ENCODE peak calls at places on chromosomes 6 and 20, in four cellular contexts. D, H, O and U are unnamed samples.

GRCh38 chr20:9363673-9364072 is 150.7 kb upstream of the LAMP5 start:
- DNase-seq in D (no peak), H (no peak), O (no peak), U (no peak)

GRCh38 chr20:62743777-62744317 is 35.2 kb downstream of the NTSR1 start:
- DNase-seq in D (peak; percentile 5), H (no peak), O (peak; percentile 9), U (peak; percentile 24)

GRCh38 chr6:142013286-142013685 is 119.4 kb upstream of the GJE1 start:
- DNase-seq in D (no peak), H (no peak), O (no peak), U (no peak)

GRCh38 chr6:10725046-10725445 is 2.2 kb downstream of the TMEM14C start:
- DNase-seq in D (no peak), H (no peak), O (no peak), U (no peak)

GRCh38 chr6:149140137-149140909 is 177.2 kb upstream of the TAB2 start:
- DNase-seq in D (no peak), H (no peak), O (no peak), U (no peak)

GRCh38 chr6:47103931-47104330 is 61.8 kb upstream of the ADGRF1 start:
- DNase-seq in D (no peak), H (peak; percentile 18), O (no peak), U (no peak)

GRCh38 chr20:59835057-59835447 is 98.4 kb downstream of the SYCP2 start:
- DNase-seq in D (peak; percentile 9), H (no peak), O (no peak), U (no peak)

GRCh38 chr6:11207199-11207968 is 25.1 kb downstream of the NEDD9 start:
- DNase-seq in D (peak; percentile 38), H (no peak), O (peak; percentile 70), U (peak; percentile 56)

GRCh38 chr6:9412951-9413559 is 977.7 kb upstream of the SLC35B3 start:
- DNase-seq in D (no peak), H (peak; percentile 29), O (no peak), U (peak; percentile 6)

GRCh38 chr6:168439791-168440491 is 1.0 kb upstream of the SMOC2 start:
- DNase-seq in D (no peak), H (no peak), O (no peak), U (no peak)

DNA sequence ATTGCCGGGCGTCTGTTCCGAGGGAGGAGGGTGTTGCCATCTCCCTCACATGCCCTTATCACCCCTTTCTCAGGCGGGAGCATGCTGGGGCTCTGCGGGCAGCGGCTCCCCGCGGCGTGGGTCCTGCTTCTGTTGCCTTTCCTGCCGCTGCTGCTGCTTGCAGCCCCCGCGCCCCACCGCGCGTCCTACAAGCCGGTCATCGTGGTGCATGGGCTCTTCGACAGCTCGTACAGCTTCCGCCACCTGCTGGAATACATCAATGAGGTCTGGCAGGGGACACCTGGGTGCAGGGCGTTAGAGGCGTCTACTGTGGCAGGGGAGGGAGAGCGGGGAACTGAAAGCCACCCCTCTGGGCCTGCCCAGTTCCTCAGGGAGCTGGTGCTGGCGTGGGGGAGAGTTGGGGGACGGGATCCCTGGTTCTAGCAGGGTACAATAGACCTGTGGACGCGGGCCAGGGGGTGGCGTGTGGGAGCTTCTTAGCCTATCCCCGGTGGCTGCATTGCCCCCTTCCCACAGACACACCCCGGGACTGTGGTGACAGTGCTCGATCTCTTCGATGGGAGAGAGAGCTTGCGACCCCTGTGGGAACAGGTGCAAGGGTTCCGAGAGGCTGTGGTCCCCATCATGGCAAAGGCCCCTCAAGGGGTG is 697 bp downstream of the PPT2 start:
- DNase-seq in D (peak; percentile 45), H (peak; percentile 92), O (peak; percentile 67), U (peak; percentile 82)
- H3K4me1 ChIP-seq in D (peaks cover 39% of the 10 kb centered on the region), H (peaks cover 23% of the 10 kb centered on the region), O (peaks cover 6% of the 10 kb centered on the region), U (peaks cover 5% of the 10 kb centered on the region)

GRCh38 chr6:53499094-53499493 is 45.8 kb downstream of the GCLC start:
- DNase-seq in D (no peak), H (no peak), O (no peak), U (no peak)

GRCh38 chr6:53500095-53500494 is 44.8 kb downstream of the GCLC start:
- DNase-seq in D (no peak), H (no peak), O (no peak), U (no peak)

GRCh38 chr6:53496797-53497196 is 48.1 kb downstream of the GCLC start:
- DNase-seq in D (no peak), H (no peak), O (no peak), U (no peak)

GRCh38 chr6:53496100-53496499 is 48.8 kb downstream of the GCLC start:
- DNase-seq in D (no peak), H (no peak), O (no peak), U (no peak)

GRCh38 chr6:53497905-53498304 is 47.0 kb downstream of the GCLC start:
- DNase-seq in D (no peak), H (no peak), O (no peak), U (no peak)
- H3K4me1 ChIP-seq in D (peaks cover 7% of the 10 kb centered on the region), H (no peaks in the 10 kb centered on the region), O (no peaks in the 10 kb centered on the region), U (no peaks in the 10 kb centered on the region)

DNA sequence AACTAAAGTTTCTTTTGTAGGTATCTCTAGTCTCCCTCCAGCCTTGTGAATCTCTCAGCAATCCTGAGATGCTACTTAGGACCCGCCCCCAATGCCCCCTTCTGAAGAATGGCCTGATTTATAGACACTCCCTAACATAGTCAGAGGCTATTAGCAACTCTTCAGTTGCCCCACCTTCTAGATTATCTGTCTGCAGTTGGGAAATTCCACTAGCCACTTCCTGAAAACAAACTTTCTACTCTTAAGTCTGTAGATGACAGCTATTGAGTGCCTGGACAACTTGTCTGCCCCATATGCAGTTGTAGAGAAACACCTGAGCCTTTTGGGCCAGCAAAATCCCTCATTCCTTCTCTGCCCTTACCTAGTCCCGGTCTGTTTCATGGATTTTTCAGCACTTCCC is 188.2 kb upstream of the PREP start:
- DNase-seq in D (no peak), H (peak; percentile 45), O (no peak), U (no peak)
- H3K4me1 ChIP-seq in D (peaks cover 29% of the 10 kb centered on the region), H (peaks cover 22% of the 10 kb centered on the region), O (no peaks in the 10 kb centered on the region), U (no peaks in the 10 kb centered on the region)

DNA sequence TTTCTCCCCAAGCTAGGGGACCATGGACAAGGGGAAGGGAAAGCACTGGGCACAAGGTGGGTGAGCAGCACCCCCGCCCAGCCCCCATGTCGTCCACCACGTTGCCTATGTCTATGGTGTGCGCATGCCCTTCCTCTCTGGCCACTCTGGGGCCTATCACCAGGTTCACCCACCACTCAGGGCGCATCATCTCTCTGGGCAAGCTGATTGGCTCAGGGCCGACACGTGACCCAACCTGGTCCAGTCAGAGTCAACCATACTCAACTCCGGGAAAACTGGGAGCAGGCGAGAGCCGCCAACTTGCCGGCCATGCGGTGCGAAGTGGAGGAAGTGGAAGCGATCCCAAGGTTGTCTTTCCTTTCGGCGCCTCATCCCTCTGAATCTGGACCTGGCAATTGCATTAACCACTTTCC is 25.9 kb downstream of the ACSS1 start:
- DNase-seq in D (no peak), H (no peak), O (peak; percentile 30), U (no peak)
- H3K4me1 ChIP-seq in D (peaks cover 82% of the 10 kb centered on the region), H (peaks cover 18% of the 10 kb centered on the region), O (peaks cover 16% of the 10 kb centered on the region), U (peaks cover 17% of the 10 kb centered on the region)

DNA sequence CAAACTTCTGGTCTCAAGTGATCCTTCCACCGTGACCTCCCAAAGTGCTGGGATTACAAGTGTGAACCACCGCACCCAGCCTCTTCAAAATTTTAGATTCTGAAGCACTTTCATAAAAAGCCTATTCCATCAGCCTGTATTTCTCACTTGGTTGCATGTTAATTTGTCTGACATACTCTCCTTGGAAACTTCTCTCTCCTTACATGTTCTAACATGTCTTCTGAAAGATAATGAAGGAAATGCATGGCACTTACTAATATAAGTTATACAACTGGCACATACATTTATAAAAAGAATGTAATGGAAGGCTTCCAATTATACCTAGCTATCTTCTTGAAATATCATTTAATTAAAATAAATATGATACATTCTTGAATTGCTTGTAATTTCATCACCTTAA is 597.5 kb downstream of the TBC1D32 start:
- DNase-seq in D (no peak), H (no peak), O (no peak), U (no peak)
- H3K4me1 ChIP-seq in D (no peaks in the 10 kb centered on the region), H (no peaks in the 10 kb centered on the region), O (no peaks in the 10 kb centered on the region), U (no peaks in the 10 kb centered on the region)

DNA sequence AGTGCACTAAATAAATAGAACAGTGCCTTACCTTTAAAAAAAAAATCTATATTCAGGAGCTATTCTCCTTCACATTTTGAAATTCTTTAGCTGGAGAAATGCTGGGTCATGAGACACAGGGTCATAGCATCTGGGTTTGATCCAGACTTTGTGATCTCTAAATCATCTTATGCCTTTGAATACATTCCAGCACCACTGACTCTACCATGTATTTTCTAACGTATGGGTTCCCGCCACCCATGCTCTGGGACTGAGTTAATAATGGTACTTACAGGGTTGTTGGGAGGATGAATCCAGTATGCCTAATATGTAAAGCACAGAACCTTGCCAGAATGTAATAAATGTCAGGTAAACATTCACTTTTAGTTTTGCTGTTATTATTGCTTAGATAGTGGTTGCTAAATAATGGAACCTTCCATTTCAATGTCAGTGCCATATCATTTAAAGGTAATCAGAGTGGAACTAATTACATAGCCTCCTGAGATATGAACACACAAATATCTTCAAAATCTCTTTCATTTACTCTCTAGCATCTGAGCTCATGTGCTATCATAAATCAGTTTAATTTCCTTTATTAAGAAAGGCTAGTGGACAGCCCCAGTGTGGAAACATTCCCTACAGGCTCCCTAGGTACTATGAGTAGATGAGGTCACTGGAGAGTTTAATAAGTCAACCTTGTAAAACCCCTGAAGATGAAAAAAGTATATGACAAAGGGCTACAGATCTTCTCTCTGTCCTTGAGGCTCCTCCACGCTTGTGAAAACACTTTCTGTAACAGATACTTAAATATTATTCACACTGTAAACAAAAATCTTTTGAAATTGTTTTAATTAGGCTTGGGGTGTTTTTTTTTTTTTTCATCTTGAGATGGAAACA is 226.7 kb downstream of the ALDH8A1 start:
- DNase-seq in D (no peak), H (no peak), O (no peak), U (no peak)
- H3K4me1 ChIP-seq in D (peaks cover 65% of the 10 kb centered on the region), H (no peaks in the 10 kb centered on the region), O (peaks cover 5% of the 10 kb centered on the region), U (peaks cover 12% of the 10 kb centered on the region)